ENCODE peak calls at places on chromosomes 12 and 14, in six cellular contexts. T, B, J, H, U and M are unnamed samples.
A peak's percentile ranks its signal among the peaks of the same experiment; 100 is the strongest.

GRCh38 chr14:97456958-97457357 is 659.8 kb downstream of the VRK1 start:
- DNase-seq in T (no peak), B (peak; percentile 2), J (no peak), H (no peak), U (no peak), M (no peak)

GRCh38 chr12:107238276-107238675 is 144.9 kb upstream of the CRY1 start:
- DNase-seq in T (no peak), B (peak; percentile 78), J (peak; percentile 44), H (no peak), U (no peak), M (no peak)

GRCh38 chr14:94003397-94003796 is 6.3 kb downstream of the CCDC197 start:
- DNase-seq in T (no peak), B (no peak), J (no peak), H (no peak), U (no peak), M (no peak)

GRCh38 chr12:57090924-57091632 is 2.2 kb downstream of the NAB2 start:
- DNase-seq in T (no peak), B (peak; percentile 22), J (no peak), H (no peak), U (no peak), M (no peak)

GRCh38 chr14:54003064-54003463 is 46.4 kb upstream of the BMP4 start:
- DNase-seq in T (no peak), B (no peak), J (no peak), H (no peak), U (no peak), M (no peak)

GRCh38 chr12:31568498-31568897 is 22.4 kb downstream of the DENND5B start:
- DNase-seq in T (no peak), B (peak; percentile 27), J (no peak), H (no peak), U (no peak), M (no peak)

GRCh38 chr12:108381793-108382436 is 42.8 kb upstream of the CMKLR1 start:
- DNase-seq in T (peak; percentile 55), B (no peak), J (peak; percentile 6), H (no peak), U (no peak), M (no peak)

GRCh38 chr14:102445066-102445465 is 64.5 kb downstream of the ANKRD9 start:
- DNase-seq in T (no peak), B (no peak), J (no peak), H (no peak), U (no peak), M (no peak)

GRCh38 chr12:109389146-109389545 is 41.4 kb downstream of the MYO1H start:
- DNase-seq in T (no peak), B (no peak), J (no peak), H (no peak), U (no peak), M (no peak)

GRCh38 chr12:64240781-64241180 is 18.7 kb upstream of the KICS2 start:
- DNase-seq in T (no peak), B (no peak), J (no peak), H (no peak), U (no peak), M (no peak)

DNA sequence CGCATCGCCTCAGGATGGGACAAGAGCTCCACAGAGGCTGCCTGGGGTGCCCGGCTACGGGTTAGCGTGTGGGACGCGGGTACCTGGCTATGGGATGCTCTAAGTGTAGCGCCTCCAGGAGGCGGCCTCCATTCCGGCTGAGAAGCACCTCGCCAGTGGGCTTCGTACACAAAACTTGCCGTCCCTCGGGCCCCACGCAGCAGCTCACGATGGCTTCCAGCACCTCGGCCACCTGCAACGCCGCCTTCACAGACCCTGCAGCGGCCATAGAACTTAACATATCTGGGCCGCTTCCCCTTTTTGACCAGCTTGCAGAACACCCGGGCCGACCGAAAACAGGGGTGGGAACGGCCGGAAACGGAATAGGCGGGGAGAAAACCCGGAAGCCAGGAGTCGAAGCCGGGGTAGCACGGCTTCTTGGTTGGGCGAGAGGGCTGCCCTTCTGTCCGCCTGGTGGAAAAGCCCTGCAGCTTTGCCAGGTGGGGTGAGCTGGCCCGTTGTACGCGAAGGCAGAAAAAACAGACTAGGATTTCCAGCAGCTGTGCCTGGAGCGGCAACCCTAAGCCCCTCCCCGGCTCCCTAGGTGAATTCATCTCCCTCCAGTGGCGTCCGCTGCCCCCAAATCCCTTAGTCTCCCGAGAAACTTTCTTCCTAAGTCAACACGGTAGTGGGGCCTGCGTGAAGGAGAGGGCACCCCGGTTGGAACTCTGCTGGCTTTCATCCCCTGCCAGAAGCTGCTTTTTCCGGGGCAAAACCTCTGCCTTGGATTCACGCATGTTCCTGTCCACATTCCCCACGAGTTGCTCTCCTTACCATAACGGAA is at the start of gene BBS10:
- DNase-seq in T (peak; percentile 65), B (peak; percentile 94), J (peak; percentile 93), H (peak; percentile 70), U (peak; percentile 91), M (peak; percentile 86)
- TF ChIP-seq CTCF in T (peak; percentile 53), B (peak; percentile 54), J (peak; percentile 58), H (no peak), U (peak; percentile 34), M (peak; percentile 56)

GRCh38 chr14:32933623-32933942 is 5.1 kb upstream of the NPAS3 start:
- DNase-seq in T (no peak), B (peak; percentile 80), J (no peak), H (no peak), U (no peak), M (no peak)
- TF ChIP-seq CTCF in T (peak; percentile 39), B (no peak), J (no peak), H (no peak), U (no peak), M (peak; percentile 77)

GRCh38 chr14:55160989-55161388 is 30.4 kb downstream of the DLGAP5 start:
- DNase-seq in T (no peak), B (peak; percentile 42), J (peak; percentile 49), H (no peak), U (no peak), M (no peak)
- TF ChIP-seq CTCF in T (peak; percentile 48), B (peak; percentile 11), J (peak; percentile 43), H (peak; percentile 49), U (no peak), M (peak; percentile 65)

GRCh38 chr14:77609902-77610301 is 6.5 kb downstream of the SPTLC2 start:
- DNase-seq in T (no peak), B (no peak), J (no peak), H (no peak), U (no peak), M (no peak)
- TF ChIP-seq CTCF in T (no peak), B (no peak), J (no peak), H (no peak), U (no peak), M (peak; percentile 37)

GRCh38 chr12:126224032-126224431 is 1158.8 kb downstream of the AACS start:
- DNase-seq in T (no peak), B (no peak), J (no peak), H (no peak), U (no peak), M (no peak)

GRCh38 chr12:126219139-126219538 is 1153.9 kb downstream of the AACS start:
- DNase-seq in T (no peak), B (no peak), J (no peak), H (no peak), U (no peak), M (no peak)

GRCh38 chr12:126218697-126219096 is 1153.5 kb downstream of the AACS start:
- DNase-seq in T (no peak), B (no peak), J (no peak), H (no peak), U (no peak), M (no peak)

GRCh38 chr12:126219654-126220279 is 1154.5 kb downstream of the AACS start:
- DNase-seq in T (no peak), B (peak; percentile 21), J (no peak), H (no peak), U (no peak), M (no peak)
- TF ChIP-seq CTCF in T (no peak), B (no peak), J (no peak), H (no peak), U (no peak), M (no peak)